ENCODE peak calls at places on chromosomes 4 and X, in four cellular contexts. One of them, this sample, is unnamed.

GRCh38 chrX:23803931-23804381 is 21.0 kb downstream of the SAT1 start:
- DNase-seq in colonic mucosa: peak; percentile 67
- DNase-seq in T-helper 17 cell: no peak
- DNase-seq in activated effector memory CD4-positive, alpha-beta T cell treated with Interleukin-2 at 50 U/mL for 16 hours: no peak
- DNase-seq in this sample: no peak

GRCh38 chr4:123568936-123569335 is 172.3 kb downstream of the SPRY1 start:
- DNase-seq in activated effector memory CD4-positive, alpha-beta T cell treated with Interleukin-2 at 50 U/mL for 16 hours: no peak
- DNase-seq in colonic mucosa: no peak
- DNase-seq in T-helper 17 cell: no peak
- DNase-seq in this sample: no peak

GRCh38 chr4:106318511-106318910 is 2.2 kb downstream of the AIMP1 start:
- DNase-seq in T-helper 17 cell: no peak
- DNase-seq in activated effector memory CD4-positive, alpha-beta T cell treated with Interleukin-2 at 50 U/mL for 16 hours: no peak
- DNase-seq in colonic mucosa: no peak
- DNase-seq in this sample: no peak

GRCh38 chrX:103215768-103216085 is 819 bp downstream of the BEX4 start:
- DNase-seq in activated effector memory CD4-positive, alpha-beta T cell treated with Interleukin-2 at 50 U/mL for 16 hours: no peak
- DNase-seq in colonic mucosa: no peak
- DNase-seq in T-helper 17 cell: no peak
- DNase-seq in this sample: no peak

GRCh38 chr4:119725688-119726330 is 97.2 kb upstream of the PDE5A start:
- DNase-seq in activated effector memory CD4-positive, alpha-beta T cell treated with Interleukin-2 at 50 U/mL for 16 hours: no peak
- DNase-seq in T-helper 17 cell: no peak
- DNase-seq in colonic mucosa: peak; percentile 64
- DNase-seq in this sample: no peak

GRCh38 chr4:4377683-4378082 is 9.2 kb upstream of the NSG1 start:
- DNase-seq in activated effector memory CD4-positive, alpha-beta T cell treated with Interleukin-2 at 50 U/mL for 16 hours: no peak
- DNase-seq in T-helper 17 cell: no peak
- DNase-seq in colonic mucosa: no peak
- DNase-seq in this sample: no peak

GRCh38 chr4:7944568-7945220 is 5.0 kb upstream of the AFAP1 start:
- DNase-seq in activated effector memory CD4-positive, alpha-beta T cell treated with Interleukin-2 at 50 U/mL for 16 hours: no peak
- DNase-seq in colonic mucosa: no peak
- DNase-seq in T-helper 17 cell: no peak
- DNase-seq in this sample: no peak

GRCh38 chr4:57544811-57545654 is 434.8 kb upstream of the IGFBP7 start:
- DNase-seq in T-helper 17 cell: no peak
- DNase-seq in activated effector memory CD4-positive, alpha-beta T cell treated with Interleukin-2 at 50 U/mL for 16 hours: no peak
- DNase-seq in colonic mucosa: no peak
- DNase-seq in this sample: no peak

This sample was measured in T-helper 2 cell.